ENCODE peak calls at places on chromosomes 3 and 15, in five cellular contexts. Y is IMR-90, S is vagina, O is heart left ventricle, V is stomach. A is an unnamed sample.
A peak's percentile ranks its signal among the peaks of the same experiment; 100 is the strongest.

GRCh38 chr3:51968175-51968681 is 974 bp upstream of the PCBP4 start:
- DNase-seq in S (no peak), V (no peak), Y (peak; percentile 18), O (peak; percentile 49), A (no peak)

GRCh38 chr3:17300441-17300840 is 415.7 kb downstream of the PLCL2 start:
- DNase-seq in S (no peak), O (no peak), V (no peak), Y (no peak), A (no peak)

GRCh38 chr3:147462856-147463255 is 53.7 kb downstream of the ZIC1 start:
- DNase-seq in O (no peak), V (no peak), S (no peak), Y (no peak), A (no peak)

GRCh38 chr15:40349163-40349562 is 1.7 kb upstream of the PHGR1 start:
- DNase-seq in V (no peak), Y (no peak), S (no peak), O (no peak), A (no peak)

GRCh38 chr3:5021571-5022092 is 42.4 kb downstream of the BHLHE40 start:
- DNase-seq in V (no peak), Y (peak; percentile 83), O (no peak), S (no peak), A (no peak)

GRCh38 chr3:52092891-52093290 is 36.5 kb upstream of the DUSP7 start:
- DNase-seq in V (no peak), O (no peak), S (no peak), Y (no peak), A (no peak)

GRCh38 chr15:68256675-68257450 is 20.7 kb upstream of the FEM1B start:
- DNase-seq in Y (peak; percentile 68), S (no peak), O (peak; percentile 86), V (peak; percentile 79), A (peak; percentile 96)

GRCh38 chr3:19948192-19948591 is 1.3 kb downstream of the RAB5A start:
- DNase-seq in S (no peak), O (no peak), Y (no peak), V (no peak), A (no peak)

GRCh38 chr3:44058022-44058867 is 183.4 kb upstream of the TOPAZ1 start:
- DNase-seq in S (no peak), O (no peak), V (no peak), Y (peak; percentile 28), A (peak; percentile 79)

GRCh38 chr3:126858887-126859286 is 124.0 kb upstream of the PLXNA1 start:
- DNase-seq in Y (peak; percentile 97), V (no peak), O (no peak), S (peak; percentile 54), A (no peak)

GRCh38 chr3:112074616-112075497 is 11.3 kb upstream of the C3orf52 start:
- DNase-seq in Y (peak; percentile 97), O (no peak), S (no peak), V (peak; percentile 59), A (peak; percentile 49)

GRCh38 chr3:13077431-13078157 is 4.4 kb upstream of the IQSEC1 start:
- DNase-seq in Y (no peak), S (no peak), V (peak; percentile 45), O (peak; percentile 64), A (no peak)

GRCh38 chr3:12175137-12175593 is 16.5 kb upstream of the TIMP4 start:
- DNase-seq in O (no peak), S (no peak), V (no peak), Y (peak; percentile 42), A (no peak)

GRCh38 chr15:27124287-27124830 is 153.4 kb downstream of the GABRG3 start:
- DNase-seq in O (no peak), Y (no peak), V (no peak), S (no peak), A (no peak)

GRCh38 chr3:16302082-16302631 is 37.1 kb downstream of the OXNAD1 start:
- DNase-seq in V (no peak), O (no peak), S (no peak), Y (no peak), A (no peak)

GRCh38 chr15:70478251-70478990 is 284.9 kb downstream of the UACA start:
- DNase-seq in V (no peak), S (no peak), Y (no peak), O (no peak), A (peak; percentile 40)

GRCh38 chr3:46472056-46472455 is 7.4 kb upstream of the LTF start:
- DNase-seq in V (no peak), Y (no peak), O (peak; percentile 0), S (peak; percentile 16), A (no peak)

GRCh38 chr3:5425371-5425770 is 237.9 kb downstream of the EDEM1 start:
- DNase-seq in Y (no peak), V (no peak), S (no peak), O (no peak), A (no peak)

GRCh38 chr3:54858386-54858785 is 69.5 kb downstream of the LRTM1 start:
- DNase-seq in V (no peak), S (no peak), O (no peak), Y (no peak), A (no peak)

GRCh38 chr15:89119489-89120478 is 31.5 kb downstream of the ABHD2 start:
- DNase-seq in Y (peak; percentile 69), V (no peak), O (no peak), S (no peak), A (no peak)

GRCh38 chr3:128559486-128560225 is 66.7 kb upstream of the GATA2 start:
- DNase-seq in V (peak; percentile 34), Y (peak; percentile 17), S (no peak), O (no peak), A (no peak)

GRCh38 chr15:97736748-97737147 is 223.8 kb upstream of the ARRDC4 start:
- DNase-seq in V (no peak), O (no peak), S (no peak), Y (no peak), A (no peak)
- H3K4me3 ChIP-seq in V (no peak overlapping the region), O (no peak overlapping the region), S (no peak overlapping the region), Y (no peak overlapping the region), A (no peak overlapping the region)

DNA sequence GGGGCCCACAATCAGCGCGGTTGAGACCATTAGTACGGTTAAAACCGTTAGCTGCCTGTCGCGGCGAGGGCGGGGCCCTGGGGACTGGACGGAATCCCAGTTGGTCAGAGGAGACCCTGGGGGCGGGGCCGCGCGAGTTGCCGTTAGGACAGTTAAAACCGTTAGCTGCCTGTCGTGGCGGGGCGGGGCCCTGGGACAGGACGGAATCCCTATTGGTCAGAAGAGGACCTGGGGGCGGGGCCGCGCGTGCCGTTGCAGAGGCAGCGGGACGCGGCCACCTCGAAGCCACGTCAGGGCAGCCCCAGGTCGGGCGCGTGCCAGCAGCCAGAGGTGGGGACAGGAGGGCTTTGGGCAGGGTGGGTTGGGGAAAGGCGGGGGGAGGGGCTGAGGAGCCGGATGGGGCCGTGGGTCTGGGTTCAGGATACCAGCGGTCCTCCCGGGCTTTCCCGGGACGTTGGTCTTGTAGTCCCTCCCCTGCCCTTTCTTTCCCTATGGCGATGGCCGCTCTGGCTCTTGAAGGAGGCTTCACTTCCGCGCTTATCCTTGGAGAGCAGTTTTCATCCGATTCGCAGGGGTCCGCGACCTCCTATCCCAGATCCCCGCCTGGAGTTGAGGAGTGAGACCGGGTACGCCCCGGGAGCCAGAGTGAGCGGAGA is 28.0 kb downstream of the KLHDC8B start:
- DNase-seq in V (peak; percentile 54), O (peak; percentile 96), S (no peak), Y (peak; percentile 24), A (peak; percentile 82)
- TF ChIP-seq POLR2A in V (no peak), O (peak; percentile 43), S (no peak), Y (no peak), A (no peak)

GRCh38 chr15:42214600-42214999 is 6.5 kb upstream of the VPS39 start:
- DNase-seq in V (no peak), S (no peak), O (no peak), Y (no peak), A (no peak)

GRCh38 chr15:42215854-42216829 is 8.0 kb upstream of the VPS39 start:
- DNase-seq in Y (no peak), S (no peak), V (no peak), O (no peak), A (no peak)

GRCh38 chr15:42218953-42219596 is 11.0 kb upstream of the VPS39 start:
- DNase-seq in V (no peak), Y (no peak), S (no peak), O (no peak), A (no peak)

GRCh38 chr15:42220216-42220615 is 12.1 kb upstream of the VPS39 start:
- DNase-seq in V (no peak), S (no peak), Y (no peak), O (no peak), A (no peak)
- H3K36me3 ChIP-seq in V (peaks cover 90% of the 10 kb centered on the region), S (no peaks in the 10 kb centered on the region), Y (peaks cover 31% of the 10 kb centered on the region), O (peaks cover 14% of the 10 kb centered on the region), A (peaks cover 87% of the 10 kb centered on the region)

GRCh38 chr15:74135041-74135565 is 4.7 kb downstream of the ISLR2 start:
- DNase-seq in V (no peak), Y (no peak), O (no peak), S (no peak), A (peak; percentile 40)
- H3K4me3 ChIP-seq in V (no peak overlapping the region), Y (no peak overlapping the region), O (no peak overlapping the region), S (no peak overlapping the region), A (no peak overlapping the region)

GRCh38 chr3:150762662-150763121 is 277 bp downstream of the SIAH2 start:
- DNase-seq in Y (no peak), S (no peak), V (no peak), O (no peak), A (no peak)

GRCh38 chr3:150763841-150764483 is 993 bp upstream of the SIAH2 start:
- DNase-seq in O (peak; percentile 72), V (peak; percentile 78), Y (peak; percentile 54), S (peak; percentile 94), A (peak; percentile 89)

GRCh38 chr3:150764607-150765366 is 1.8 kb upstream of the SIAH2 start:
- DNase-seq in S (no peak), Y (no peak), V (no peak), O (no peak), A (no peak)

GRCh38 chr3:150761831-150762661 is 923 bp downstream of the SIAH2 start:
- DNase-seq in Y (peak; percentile 56), S (no peak), O (peak; percentile 61), V (peak; percentile 64), A (peak; percentile 77)

GRCh38 chr3:150763122-150763840 is at the start of gene SIAH2:
- DNase-seq in S (peak; percentile 99), O (peak; percentile 94), Y (peak; percentile 93), V (peak; percentile 93), A (peak; percentile 99)
- TF ChIP-seq POLR2A in S (peak; percentile 86), O (peak; percentile 89), Y (peak; percentile 87), V (peak; percentile 44), A (no peak)

DNA sequence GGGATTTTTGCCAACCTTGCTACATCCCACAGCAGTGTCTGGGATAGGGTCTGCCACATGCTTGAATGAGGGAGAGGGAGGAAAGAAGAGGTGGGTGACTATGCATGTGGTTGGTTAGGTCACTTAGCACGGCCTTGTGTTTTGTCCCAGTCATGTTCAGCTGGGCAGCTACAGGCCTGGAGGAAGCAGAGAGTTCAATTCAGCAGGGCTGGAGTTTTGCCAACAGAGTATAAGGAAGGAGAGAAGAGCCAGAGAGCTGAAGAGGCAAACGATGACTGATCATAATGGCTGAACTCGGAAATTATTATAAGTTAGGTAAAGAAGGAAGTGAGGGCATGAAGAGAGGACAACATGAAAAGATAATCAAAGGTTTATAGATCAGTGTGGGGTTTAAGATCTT is 268.5 kb upstream of the NSMCE3 start:
- DNase-seq in S (no peak), V (no peak), O (no peak), Y (no peak), A (no peak)
- H3K36me3 ChIP-seq in S (no peaks in the 10 kb centered on the region), V (no peaks in the 10 kb centered on the region), O (no peaks in the 10 kb centered on the region), Y (no peaks in the 10 kb centered on the region), A (no peaks in the 10 kb centered on the region)